ENCODE peak calls at places on chromosome 19, in four cellular contexts. C is CD8-positive, alpha-beta memory T cell; Q is keratinocyte; Z is hippocampal formation. L is an unnamed sample.

GRCh38 chr19:35231956-35232746 is 3.6 kb upstream of the FAM187B start:
- DNase-seq in C (no peak), Q (no peak), Z (no peak), L (no peak)

GRCh38 chr19:29370276-29370675 is 155.5 kb upstream of the VSTM2B start:
- DNase-seq in C (no peak), Q (no peak), Z (no peak), L (no peak)

GRCh38 chr19:55369651-55370304 is 485 bp downstream of the IL11 start:
- DNase-seq in C (peak; percentile 24), Q (no peak), Z (no peak), L (no peak)

GRCh38 chr19:12757544-12758274 is 6.1 kb downstream of the BEST2 start:
- DNase-seq in C (peak; percentile 52), Q (no peak), Z (no peak), L (peak; percentile 87)

GRCh38 chr19:44847144-44848035 is 1.3 kb downstream of the NECTIN2 start:
- DNase-seq in C (peak; percentile 10), Q (no peak), Z (no peak), L (peak; percentile 88)

GRCh38 chr19:6794817-6795431 is 22.4 kb downstream of the VAV1 start:
- DNase-seq in C (no peak), Q (no peak), Z (no peak), L (no peak)

GRCh38 chr19:15120135-15121026 is 13.2 kb downstream of the SYDE1 start:
- DNase-seq in C (no peak), Q (no peak), Z (no peak), L (peak; percentile 40)

GRCh38 chr19:22882797-22883196 is 50.7 kb downstream of the ZNF723 start:
- DNase-seq in C (no peak), Q (no peak), Z (peak; percentile 53), L (no peak)

GRCh38 chr19:3284759-3285646 is 60.5 kb downstream of the CELF5 start:
- DNase-seq in C (peak; percentile 68), Q (peak; percentile 49), Z (no peak), L (no peak)

GRCh38 chr19:1845642-1846041 is 2.6 kb downstream of the REXO1 start:
- DNase-seq in C (no peak), Q (no peak), Z (no peak), L (no peak)

GRCh38 chr19:1177322-1178114 is 3.5 kb upstream of the SBNO2 start:
- DNase-seq in C (no peak), Q (peak; percentile 95), Z (no peak), L (peak; percentile 81)

GRCh38 chr19:16106121-16106520 is 5.6 kb upstream of the RAB8A start:
- DNase-seq in C (no peak), Q (no peak), Z (no peak), L (no peak)

GRCh38 chr19:37933965-37934364 is 27.0 kb downstream of the SIPA1L3 start:
- DNase-seq in C (no peak), Q (no peak), Z (no peak), L (no peak)

L was measured in sigmoid colon.